ENCODE peak calls at places on chromosomes 3 and 15, in four cellular contexts. Q is CD8-positive, alpha-beta T cell; S is psoas muscle; Z is hepatocyte. G is an unnamed sample. For H3K4me1, the result is how much of the 10 kb centered on the place peaks cover.

GRCh38 chr3:55488398-55489055 is 1.4 kb upstream of the WNT5A start:
- DNase-seq in Q (no peak), S (peak), Z (peak), G (peak)

GRCh38 chr15:52133510-52134220 is 21.1 kb upstream of the BCL2L10 start:
- DNase-seq in Q (no peak), S (no peak), Z (no peak), G (no peak)

GRCh38 chr3:158103131-158103955 is 2.9 kb downstream of the SHOX2 start:
- DNase-seq in Q (no peak), S (peak), Z (peak), G (peak)

GRCh38 chr3:42750834-42751233 is 22.2 kb downstream of the CCDC13 start:
- DNase-seq in Q (no peak), S (no peak), Z (no peak), G (no peak)

GRCh38 chr3:43405888-43406636 is 119.7 kb downstream of the SNRK start:
- DNase-seq in Q (no peak), S (peak), Z (peak), G (no peak)

GRCh38 chr15:94119923-94120775 is 111.2 kb upstream of the MCTP2 start:
- DNase-seq in Q (peak), S (no peak), Z (peak), G (no peak)

GRCh38 chr3:160754371-160754854 is 1.6 kb upstream of the PPM1L start:
- DNase-seq in Q (no peak), S (peak), Z (peak), G (no peak)

GRCh38 chr15:91223902-91224301 is 123.8 kb downstream of the SV2B start:
- DNase-seq in Q (no peak), S (no peak), Z (no peak), G (no peak)

GRCh38 chr3:47634996-47635395 is 56.3 kb upstream of the CSPG5 start:
- DNase-seq in Q (no peak), S (no peak), Z (no peak), G (no peak)

GRCh38 chr15:42796955-42797779 is 60.2 kb upstream of the CDAN1 start:
- DNase-seq in Q (no peak), S (no peak), Z (no peak), G (no peak)

GRCh38 chr3:126355777-126356372 is 1.3 kb downstream of the KLF15 start:
- DNase-seq in Q (no peak), S (peak), Z (peak), G (peak)

GRCh38 chr15:80168421-80168820 is 15.6 kb downstream of the FAH start:
- DNase-seq in Q (no peak), S (no peak), Z (no peak), G (no peak)

GRCh38 chr3:159819676-159820075 is 169.0 kb upstream of the IL12A start:
- DNase-seq in Q (no peak), S (no peak), Z (no peak), G (no peak)

GRCh38 chr3:53493618-53493996 is 804 bp upstream of the CACNA1D start:
- DNase-seq in Q (no peak), S (no peak), Z (no peak), G (no peak)

DNA sequence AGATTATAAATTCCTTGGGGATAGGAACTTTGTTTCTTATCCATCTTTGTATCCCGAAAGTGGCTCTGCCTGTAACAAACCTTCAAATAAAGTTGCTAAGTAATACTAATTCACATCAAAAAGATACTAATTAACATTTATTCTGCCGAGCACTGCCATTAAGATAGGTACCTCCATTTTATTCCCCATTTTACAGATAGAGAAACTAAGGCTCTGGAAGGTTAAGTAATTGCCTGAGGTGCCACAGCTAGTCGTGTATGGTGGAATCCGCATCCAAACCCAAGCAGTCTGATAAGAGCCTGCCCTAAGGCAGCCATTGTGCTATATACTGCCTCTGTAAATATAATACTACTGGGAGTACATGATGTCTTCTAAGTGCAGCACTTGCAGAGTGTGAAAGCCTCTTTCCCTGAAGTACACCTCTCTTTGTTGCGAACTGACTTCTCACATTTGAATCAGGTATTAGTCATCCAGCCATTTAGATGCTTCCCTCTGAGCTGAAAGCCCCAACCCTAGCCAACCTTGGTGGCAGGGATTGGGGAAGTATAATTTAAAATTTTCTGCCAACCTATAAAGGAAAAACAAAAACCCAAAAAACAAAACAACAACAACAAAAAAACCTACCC is 78.5 kb upstream of the CHD2 start:
- DNase-seq in Q (no peak), S (no peak), Z (no peak), G (no peak)
- H3K4me1 ChIP-seq in Q (under half), S (under half), Z (under half), G (under half)

GRCh38 chr3:192090586-192090985 is 629.6 kb downstream of the PYDC2 start:
- DNase-seq in Q (no peak), S (no peak), Z (no peak), G (no peak)
- TF ChIP-seq CTCF in Q (no peak), S (no peak), Z (peak), G (no peak)

GRCh38 chr3:37050242-37050641 is 56.9 kb downstream of the MLH1 start:
- DNase-seq in Q (no peak), S (no peak), Z (peak), G (no peak)

GRCh38 chr3:37053337-37053736 is 60.0 kb downstream of the MLH1 start:
- DNase-seq in Q (no peak), S (no peak), Z (no peak), G (no peak)

GRCh38 chr3:37053753-37054152 is 60.4 kb downstream of the MLH1 start:
- DNase-seq in Q (no peak), S (no peak), Z (no peak), G (no peak)

GRCh38 chr3:37054370-37054769 is 61.1 kb downstream of the MLH1 start:
- DNase-seq in Q (no peak), S (no peak), Z (no peak), G (no peak)

DNA sequence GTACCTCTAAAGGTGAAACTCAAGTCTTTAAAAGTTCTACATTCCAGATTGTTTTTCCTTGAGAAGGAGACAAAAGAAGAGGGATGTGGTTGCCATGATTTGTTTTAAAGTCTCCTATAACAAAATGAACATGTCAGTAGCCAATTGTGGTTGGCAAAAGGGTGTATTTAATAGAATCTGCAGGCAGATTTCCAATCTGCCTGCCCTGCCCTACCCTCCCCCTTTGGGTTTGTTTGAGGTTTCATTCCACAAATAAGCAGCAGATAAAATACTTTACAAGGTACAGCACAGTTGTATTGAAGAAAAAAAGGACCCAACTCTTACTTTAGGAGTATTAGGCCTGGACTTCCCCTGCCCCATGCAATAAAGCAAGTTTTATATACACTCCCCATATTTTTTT is 59.5 kb downstream of the MLH1 start:
- DNase-seq in Q (no peak), S (no peak), Z (no peak), G (no peak)
- H3K4me1 ChIP-seq in Q (under half), S (under half), Z (under half), G (under half)

GRCh38 chr15:67397139-67397538 is 123.8 kb upstream of the C15orf61 start:
- DNase-seq in Q (no peak), S (no peak), Z (no peak), G (no peak)
- TF ChIP-seq CTCF in Q (no peak), S (no peak), Z (peak), G (no peak)

DNA sequence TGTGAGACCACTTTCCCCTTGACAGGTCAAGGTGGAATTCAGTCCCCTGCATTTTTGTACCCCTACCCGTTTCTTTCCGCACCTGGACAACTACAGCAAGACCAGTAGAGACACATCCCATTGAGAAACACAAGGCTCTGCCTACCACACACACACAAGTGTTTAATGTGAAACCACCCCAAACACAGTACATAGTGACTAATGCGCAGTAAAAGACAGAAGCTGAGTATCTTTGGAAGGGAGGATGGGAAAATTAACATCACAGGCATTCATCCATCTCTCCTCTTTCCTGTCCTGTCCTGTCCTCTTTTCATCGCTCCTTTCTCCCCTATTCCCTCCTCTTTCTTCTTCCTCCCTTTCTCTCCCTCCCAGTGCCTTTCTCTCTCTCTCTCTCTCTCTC is 64.8 kb downstream of the SCN11A start:
- DNase-seq in Q (no peak), S (no peak), Z (no peak), G (no peak)
- H3K4me1 ChIP-seq in Q (under half), S (under half), Z (under half), G (under half)

DNA sequence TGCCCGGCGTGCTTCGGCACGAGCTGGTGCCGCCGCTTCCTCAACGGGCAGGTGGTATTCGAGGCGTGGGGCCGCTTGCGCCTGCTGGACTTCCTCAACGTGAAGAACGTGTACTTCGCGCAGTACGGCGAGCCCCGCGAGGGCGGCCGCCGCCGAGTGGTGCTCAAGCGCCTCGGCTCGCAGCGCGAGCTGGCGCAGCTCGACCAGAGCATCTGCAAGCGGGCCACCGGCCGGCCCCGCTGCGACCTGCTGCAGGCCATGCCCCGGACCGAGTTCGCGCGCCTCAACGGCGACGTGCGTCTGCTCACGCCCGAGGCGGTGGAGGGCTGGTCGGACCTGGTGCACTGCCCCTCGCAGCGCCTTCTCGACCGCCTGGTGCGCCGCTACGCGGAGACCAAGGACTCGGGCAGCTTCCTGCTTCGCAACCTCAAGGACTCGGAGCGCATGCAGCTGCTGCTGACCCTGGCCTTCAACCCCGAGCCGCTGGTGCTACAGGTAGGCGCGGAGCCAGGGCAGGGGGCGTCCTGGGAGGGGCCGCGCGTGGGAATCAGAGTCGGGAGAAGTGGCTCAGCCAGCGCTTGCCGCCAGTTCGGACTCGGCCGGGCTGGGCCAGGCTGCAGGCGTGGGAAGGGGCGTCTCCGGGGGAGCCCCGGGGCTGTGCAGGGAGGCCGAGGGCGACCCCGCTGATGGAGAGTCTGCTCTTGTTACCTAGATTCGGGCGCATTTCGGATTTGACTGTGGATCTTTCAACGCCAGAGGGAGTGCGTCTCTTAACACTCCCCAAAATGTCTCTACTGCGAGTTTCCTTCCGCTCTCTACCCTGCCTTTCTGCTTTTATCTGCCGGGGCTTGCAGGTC is 1.1 kb downstream of the DIPK2A start:
- DNase-seq in Q (peak), S (peak), Z (peak), G (peak)
- TF ChIP-seq CTCF in Q (peak), S (peak), Z (peak), G (no peak)

GRCh38 chr15:74873756-74874424 is 725 bp upstream of the SCAMP2 start:
- DNase-seq in Q (no peak), S (no peak), Z (peak), G (no peak)

GRCh38 chr15:74872702-74873035 is 496 bp downstream of the SCAMP2 start:
- DNase-seq in Q (no peak), S (no peak), Z (no peak), G (no peak)

GRCh38 chr15:74869726-74870407 is 3.3 kb downstream of the SCAMP2 start:
- DNase-seq in Q (no peak), S (peak), Z (peak), G (peak)

GRCh38 chr15:74870496-74871213 is 2.5 kb downstream of the SCAMP2 start:
- DNase-seq in Q (no peak), S (no peak), Z (peak), G (no peak)

GRCh38 chr15:74873036-74873755 is at the start of gene SCAMP2:
- DNase-seq in Q (peak), S (peak), Z (peak), G (peak)
- H3K4me1 ChIP-seq in Q (under half), S (under half), Z (under half), G (under half)

GRCh38 chr15:87817553-87817952 is 439.0 kb downstream of the NTRK3 start:
- DNase-seq in Q (no peak), S (no peak), Z (no peak), G (no peak)
- TF ChIP-seq CTCF in Q (no peak), S (no peak), Z (no peak), G (no peak)

GRCh38 chr3:156389151-156389760 is 165.7 kb downstream of the SSR3 start:
- DNase-seq in Q (no peak), S (no peak), Z (no peak), G (no peak)
- H3K4me1 ChIP-seq in Q (under half), S (under half), Z (under half), G (under half)